ENCODE peak calls at places on chromosomes 12 and 14, in six cellular contexts. E, K, L, H, Z and M are unnamed samples. For H3K4me1, the result is how much of the 10 kb centered on the place peaks cover.

GRCh38 chr12:120536064-120536791 is 2.1 kb downstream of the RNF10 start:
- DNase-seq in E (no peak), K (no peak), L (no peak), Z (peak), H (no peak), M (peak)

GRCh38 chr12:47396902-47397663 is 308.7 kb downstream of the RPAP3 start:
- DNase-seq in E (no peak), Z (no peak), H (no peak), L (no peak), K (no peak), M (no peak)

GRCh38 chr12:53186745-53187144 is 6.0 kb upstream of the CSAD start:
- DNase-seq in K (no peak), Z (no peak), H (no peak), L (no peak), E (no peak), M (no peak)

GRCh38 chr14:55731881-55732498 is 152.0 kb downstream of the KTN1 start:
- DNase-seq in E (no peak), K (peak), Z (peak), L (no peak), H (no peak), M (peak)

GRCh38 chr14:94051115-94051514 is 25.0 kb downstream of the OTUB2 start:
- DNase-seq in L (no peak), Z (no peak), K (peak), H (no peak), E (no peak), M (peak)

GRCh38 chr14:92564361-92565039 is 50.9 kb downstream of the RIN3 start:
- DNase-seq in H (peak), K (no peak), E (no peak), L (peak), Z (no peak), M (no peak)

GRCh38 chr14:51582437-51582836 is 69.3 kb upstream of the FRMD6 start:
- DNase-seq in Z (no peak), E (no peak), H (no peak), K (no peak), L (no peak), M (no peak)

GRCh38 chr12:66129934-66130266 is 650 bp downstream of the LLPH start:
- DNase-seq in Z (no peak), L (no peak), H (no peak), K (no peak), E (peak), M (no peak)

GRCh38 chr12:71737204-71737603 is 17.5 kb upstream of the RAB21 start:
- DNase-seq in Z (no peak), K (no peak), H (no peak), E (no peak), L (no peak), M (no peak)

GRCh38 chr14:73771848-73772705 is 57.9 kb upstream of the PNMA1 start:
- DNase-seq in H (peak), K (peak), L (no peak), E (no peak), Z (no peak), M (peak)

GRCh38 chr14:23564876-23565275 is 2.7 kb downstream of the AP1G2 start:
- DNase-seq in H (no peak), K (no peak), E (no peak), Z (no peak), L (no peak), M (no peak)

GRCh38 chr12:105835505-105835904 is 303.2 kb downstream of the NUAK1 start:
- DNase-seq in K (no peak), Z (no peak), H (no peak), E (no peak), L (no peak), M (no peak)

GRCh38 chr12:1374296-1374695 is 220.1 kb downstream of the FBXL14 start:
- DNase-seq in E (no peak), L (no peak), H (no peak), K (no peak), Z (no peak), M (no peak)

GRCh38 chr14:91138511-91139359 is 24.9 kb downstream of the DGLUCY start:
- DNase-seq in Z (peak), K (peak), E (peak), H (no peak), L (no peak), M (peak)

GRCh38 chr12:65825323-65825572 is 965 bp downstream of the HMGA2 start:
- DNase-seq in Z (no peak), K (no peak), L (no peak), H (no peak), E (no peak), M (no peak)

GRCh38 chr12:70854871-70855578 is 65.5 kb downstream of the PTPRR start:
- DNase-seq in Z (no peak), E (no peak), K (no peak), L (no peak), H (no peak), M (no peak)

GRCh38 chr12:5945071-5946008 is at the start of gene ANO2:
- DNase-seq in E (no peak), K (peak), Z (no peak), H (no peak), L (no peak), M (no peak)

GRCh38 chr12:129067482-129067881 is 214.2 kb downstream of the GLT1D1 start:
- DNase-seq in Z (no peak), E (no peak), L (no peak), H (no peak), K (peak), M (no peak)

GRCh38 chr14:63371033-63371432 is 52.3 kb upstream of the GPHB5 start:
- DNase-seq in L (no peak), H (no peak), E (no peak), Z (no peak), K (no peak), M (no peak)

GRCh38 chr14:20412422-20412821 is 879 bp downstream of the TEP1 start:
- DNase-seq in Z (no peak), H (no peak), K (no peak), E (no peak), L (no peak), M (no peak)

GRCh38 chr12:2009623-2010022 is 5.4 kb upstream of the DCP1B start:
- DNase-seq in H (no peak), E (no peak), L (no peak), Z (no peak), K (no peak), M (no peak)

GRCh38 chr12:14185441-14186192 is 179.9 kb upstream of the ATF7IP start:
- DNase-seq in Z (no peak), E (peak), K (peak), L (no peak), H (no peak), M (peak)

DNA sequence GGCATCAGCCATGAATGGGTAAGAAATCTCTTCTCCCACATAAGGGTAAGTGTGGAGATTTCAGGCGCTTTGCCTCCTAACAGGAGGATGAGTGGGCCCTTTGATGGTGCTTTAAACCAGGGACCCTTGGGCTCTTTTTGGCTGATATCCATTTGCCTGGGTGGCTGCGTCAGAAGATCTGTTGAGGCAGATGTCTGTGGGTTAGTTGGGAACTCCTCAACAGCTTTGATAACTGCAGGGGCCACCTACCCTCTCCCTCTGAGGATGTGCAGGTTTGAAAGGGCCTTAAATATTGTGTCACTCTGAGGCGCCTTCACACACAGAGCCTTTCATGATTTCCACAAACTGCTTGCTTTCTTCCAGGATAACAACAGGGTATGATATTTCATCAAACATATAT is 210.7 kb downstream of the PPM1H start:
- DNase-seq in Z (no peak), K (no peak), L (no peak), H (no peak), E (no peak), M (no peak)
- H3K27ac ChIP-seq in Z (no peak), K (no peak), L (no peak), H (no peak), E (peak), M (peak)

GRCh38 chr14:76919811-76920571 is 93.8 kb downstream of the LRRC74A start:
- DNase-seq in K (no peak), L (no peak), E (no peak), Z (no peak), H (peak), M (peak)
- H3K4me1 ChIP-seq in K (half or more), L (under half), E (half or more), Z (under half), H (half or more), M (half or more)

GRCh38 chr14:68784298-68784910 is 8.5 kb downstream of the ZFP36L1 start:
- DNase-seq in H (peak), L (no peak), K (no peak), E (peak), Z (no peak), M (peak)

GRCh38 chr14:68783408-68784297 is 9.2 kb downstream of the ZFP36L1 start:
- DNase-seq in K (no peak), H (peak), L (no peak), E (no peak), Z (no peak), M (peak)

GRCh38 chr14:68781161-68782021 is 11.5 kb downstream of the ZFP36L1 start:
- DNase-seq in E (no peak), K (no peak), L (no peak), Z (peak), H (peak), M (no peak)

GRCh38 chr14:68780358-68781160 is 12.3 kb downstream of the ZFP36L1 start:
- DNase-seq in Z (no peak), E (no peak), L (peak), H (peak), K (peak), M (peak)

DNA sequence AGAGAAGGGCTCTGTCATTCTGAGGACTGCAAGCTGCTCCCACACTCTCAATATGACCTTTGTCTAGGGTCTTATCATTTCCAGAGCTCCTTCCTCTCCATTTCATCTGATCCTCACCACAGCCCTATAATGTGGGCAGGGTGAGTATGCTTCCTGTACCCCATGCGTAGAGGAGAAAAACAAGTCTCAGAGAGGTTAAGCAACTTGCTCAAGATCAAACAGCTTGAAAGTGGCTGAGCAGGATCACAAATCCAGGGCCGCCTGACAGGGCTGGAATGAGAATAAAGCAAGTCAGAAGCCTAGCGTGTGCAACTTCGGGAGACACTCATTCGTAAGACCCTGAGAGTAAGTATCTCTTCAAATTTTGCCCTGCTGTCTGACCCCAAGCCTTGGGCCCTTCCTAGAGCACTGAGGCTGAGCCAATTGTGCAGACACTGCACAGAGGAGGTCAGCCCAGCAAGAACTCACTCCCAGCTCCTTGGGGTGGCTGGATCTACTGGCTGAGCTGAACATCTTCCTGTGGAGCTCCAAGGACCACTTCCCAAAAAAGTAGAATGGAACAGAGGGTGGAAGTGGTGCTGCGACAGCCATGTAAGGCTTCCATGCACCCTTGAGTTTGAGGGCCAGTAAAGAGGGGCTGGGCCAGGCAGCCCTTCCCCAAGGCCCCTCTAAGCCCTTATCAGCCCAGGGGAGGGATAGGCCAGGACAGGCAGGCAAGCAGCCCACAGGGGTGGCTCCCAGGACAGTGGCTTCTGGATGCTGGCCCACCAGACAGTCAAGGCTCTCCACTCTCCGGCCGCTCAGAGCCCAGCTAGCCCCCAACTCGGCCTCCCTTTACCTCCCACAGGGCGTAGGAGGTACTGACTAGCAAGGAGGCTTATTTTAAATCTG is 10.5 kb downstream of the ZFP36L1 start:
- DNase-seq in E (no peak), H (peak), K (no peak), L (no peak), Z (no peak), M (no peak)
- H3K27ac ChIP-seq in E (peak), H (peak), K (no peak), L (peak), Z (peak), M (no peak)

GRCh38 chr12:26027401-26027800 is 68.9 kb downstream of the RASSF8 start:
- DNase-seq in E (no peak), H (no peak), L (no peak), K (no peak), Z (no peak), M (peak)
- H3K4me1 ChIP-seq in E (under half), H (under half), L (under half), K (under half), Z (under half), M (under half)

GRCh38 chr12:123645851-123646250 is 12.2 kb downstream of the GTF2H3 start:
- DNase-seq in H (no peak), K (no peak), Z (no peak), E (no peak), L (no peak), M (no peak)

DNA sequence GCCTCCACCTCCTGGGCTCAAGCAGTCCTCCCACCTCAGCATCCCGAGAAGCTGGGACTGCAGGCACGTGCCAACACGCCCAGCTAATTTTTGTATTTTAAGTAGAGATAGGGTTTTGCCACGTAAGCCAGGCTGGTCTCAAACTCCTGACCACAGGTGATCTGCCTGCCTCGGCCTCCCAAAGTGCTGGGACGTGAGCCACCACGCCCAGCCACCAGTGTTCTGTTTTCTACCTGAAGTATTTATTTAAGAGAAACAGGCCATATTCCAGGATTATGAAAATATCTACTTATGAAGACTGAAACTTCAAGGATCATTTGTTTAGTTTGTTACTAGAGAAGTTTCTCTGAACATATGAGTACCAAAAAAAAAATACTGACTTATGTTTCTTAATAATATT is 10.3 kb downstream of the GTF2H3 start:
- DNase-seq in Z (no peak), H (no peak), E (no peak), K (no peak), L (no peak), M (no peak)
- H3K27ac ChIP-seq in Z (no peak), H (no peak), E (no peak), K (no peak), L (no peak), M (no peak)

GRCh38 chr12:109433618-109434017 is 43.5 kb downstream of the KCTD10 start:
- DNase-seq in E (peak), K (peak), L (no peak), Z (no peak), H (no peak), M (no peak)

GRCh38 chr12:109439181-109439580 is 37.9 kb downstream of the KCTD10 start:
- DNase-seq in Z (no peak), H (no peak), L (no peak), E (no peak), K (no peak), M (no peak)

GRCh38 chr12:109435428-109436180 is 41.5 kb downstream of the KCTD10 start:
- DNase-seq in E (no peak), Z (no peak), K (no peak), H (no peak), L (no peak), M (no peak)

GRCh38 chr12:109434556-109434955 is 42.5 kb downstream of the KCTD10 start:
- DNase-seq in Z (no peak), K (no peak), E (no peak), L (no peak), H (no peak), M (no peak)

DNA sequence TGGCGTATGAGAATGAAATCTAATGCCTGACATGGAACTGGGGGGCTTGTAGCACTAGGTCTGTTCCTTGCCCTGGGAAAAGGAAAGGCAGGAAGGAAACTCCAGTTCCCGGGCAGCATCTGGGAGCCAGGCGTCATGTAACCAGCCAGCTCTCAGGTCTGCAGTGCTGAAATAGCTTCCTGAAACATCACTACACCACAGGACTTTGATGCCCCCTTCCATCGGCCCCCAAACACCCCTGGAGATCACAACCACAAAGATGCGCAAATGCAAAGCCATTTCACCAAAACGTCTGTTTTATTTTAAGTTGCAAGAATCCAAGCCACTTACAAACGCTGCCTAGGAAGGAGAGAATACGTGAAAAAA is 40.9 kb downstream of the KCTD10 start:
- DNase-seq in K (no peak), E (no peak), L (no peak), Z (no peak), H (no peak), M (no peak)
- H3K4me1 ChIP-seq in K (under half), E (under half), L (under half), Z (under half), H (under half), M (under half)

GRCh38 chr12:96201272-96202227 is 7.4 kb downstream of the ELK3 start:
- DNase-seq in Z (no peak), E (no peak), H (no peak), L (no peak), K (no peak), M (no peak)
- H3K27ac ChIP-seq in Z (no peak), E (no peak), H (no peak), L (no peak), K (no peak), M (no peak)

GRCh38 chr12:10717410-10717809 is 5.7 kb downstream of the YBX3 start:
- DNase-seq in L (no peak), H (no peak), E (no peak), K (peak), Z (no peak), M (no peak)
- H3K4me1 ChIP-seq in L (half or more), H (under half), E (half or more), K (under half), Z (under half), M (half or more)